ENCODE peak calls at places on chromosomes 6 and 20, in six cellular contexts. K is fibroblast of pulmonary artery, B is SK-N-SH, J is left lung, L is AG04450, Y is prostate gland. P is an unnamed sample.

GRCh38 chr6:154602296-154602695 is 91.8 kb upstream of the CNKSR3 start:
- DNase-seq in K (no peak), B (no peak), J (no peak), L (no peak), Y (no peak), P (no peak)

GRCh38 chr20:58264271-58264670 is 35.8 kb upstream of the ANKRD60 start:
- DNase-seq in K (no peak), B (no peak), J (no peak), L (no peak), Y (no peak), P (no peak)

GRCh38 chr20:37361336-37361735 is 15.4 kb downstream of the SRC start:
- DNase-seq in K (no peak), B (peak), J (peak), L (no peak), Y (no peak), P (no peak)

GRCh38 chr20:62675156-62675871 is 33.0 kb downstream of the SLCO4A1 start:
- DNase-seq in K (no peak), B (peak), J (peak), L (no peak), Y (no peak), P (no peak)

GRCh38 chr20:64253443-64253842 is 2.1 kb upstream of the PCMTD2 start:
- DNase-seq in K (no peak), B (no peak), J (no peak), L (no peak), Y (no peak), P (no peak)

GRCh38 chr6:24827162-24827561 is 28.4 kb upstream of the ARMH2 start:
- DNase-seq in K (no peak), B (peak), J (no peak), L (no peak), Y (peak), P (no peak)

GRCh38 chr6:141401851-141402250 is 730.9 kb upstream of the GJE1 start:
- DNase-seq in K (no peak), B (no peak), J (no peak), L (no peak), Y (peak), P (no peak)

GRCh38 chr20:40644863-40645262 is 44.2 kb downstream of the MAFB start:
- DNase-seq in K (no peak), B (no peak), J (no peak), L (no peak), Y (no peak), P (no peak)

GRCh38 chr6:63817492-63818050 is 182.0 kb downstream of the PHF3 start:
- DNase-seq in K (peak), B (no peak), J (no peak), L (no peak), Y (no peak), P (no peak)

GRCh38 chr6:159044899-159045727 is at the start of gene TAGAP:
- DNase-seq in K (no peak), B (peak), J (peak), L (no peak), Y (peak), P (peak)

GRCh38 chr20:46270977-46271744 is 37.1 kb downstream of the CDH22 start:
- DNase-seq in K (no peak), B (no peak), J (no peak), L (no peak), Y (no peak), P (no peak)

GRCh38 chr6:26065952-26066380 is 21.3 kb upstream of the HFE start:
- DNase-seq in K (peak), B (peak), J (peak), L (peak), Y (peak), P (no peak)

GRCh38 chr6:20846602-20847028 is 312.4 kb downstream of the CDKAL1 start:
- DNase-seq in K (peak), B (no peak), J (no peak), L (no peak), Y (no peak), P (no peak)

GRCh38 chr20:51800769-51801219 is 1.5 kb downstream of the SALL4 start:
- DNase-seq in K (peak), B (peak), J (peak), L (no peak), Y (peak), P (no peak)

GRCh38 chr20:51796332-51796731 is 6.0 kb downstream of the SALL4 start:
- DNase-seq in K (no peak), B (no peak), J (no peak), L (no peak), Y (no peak), P (no peak)

GRCh38 chr20:51800132-51800721 is 2.1 kb downstream of the SALL4 start:
- DNase-seq in K (peak), B (peak), J (peak), L (no peak), Y (peak), P (peak)

GRCh38 chr20:51799586-51799985 is 2.7 kb downstream of the SALL4 start:
- DNase-seq in K (no peak), B (no peak), J (no peak), L (no peak), Y (no peak), P (no peak)

DNA sequence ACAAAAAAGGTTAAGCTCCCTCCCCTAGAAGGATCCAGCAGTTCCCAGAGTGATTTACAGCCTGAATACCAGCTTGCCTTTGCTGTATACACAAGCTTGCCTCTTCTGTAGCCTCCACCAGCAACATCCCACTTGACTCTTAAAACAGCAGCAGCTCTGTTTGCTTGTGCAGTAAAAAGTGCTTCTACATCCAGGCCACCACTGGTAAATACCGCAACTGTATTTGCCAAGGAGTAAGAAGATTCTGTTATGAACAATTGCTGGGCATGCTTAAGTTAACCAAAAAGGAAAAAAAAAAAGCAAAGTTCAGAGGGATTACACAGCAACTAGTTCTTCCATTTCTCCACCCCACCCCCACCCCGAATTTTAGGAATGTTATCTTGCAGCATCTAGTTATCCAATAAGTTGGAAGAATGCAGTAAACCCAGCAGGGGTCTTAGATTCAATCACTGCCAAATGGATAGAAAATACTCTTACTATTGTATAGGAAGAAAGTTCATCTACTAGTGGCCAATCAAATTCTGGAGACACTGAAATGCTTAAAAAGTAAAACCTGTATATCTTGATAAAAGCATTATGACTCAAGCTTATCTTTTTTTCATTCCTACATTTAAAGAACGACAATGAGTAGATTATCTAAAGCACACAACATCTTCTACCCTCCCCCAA is 4.8 kb downstream of the SALL4 start:
- DNase-seq in K (no peak), B (no peak), J (no peak), L (no peak), Y (no peak), P (no peak)
- H3K4me3 ChIP-seq in K (no peak), B (no peak), J (no peak), L (no peak), Y (no peak), P (no peak)

GRCh38 chr20:7589164-7589563 is 351.1 kb downstream of the HAO1 start:
- DNase-seq in K (no peak), B (no peak), J (no peak), L (no peak), Y (no peak), P (no peak)

GRCh38 chr20:7585126-7585679 is 355.1 kb downstream of the HAO1 start:
- DNase-seq in K (peak), B (no peak), J (no peak), L (no peak), Y (no peak), P (no peak)

DNA sequence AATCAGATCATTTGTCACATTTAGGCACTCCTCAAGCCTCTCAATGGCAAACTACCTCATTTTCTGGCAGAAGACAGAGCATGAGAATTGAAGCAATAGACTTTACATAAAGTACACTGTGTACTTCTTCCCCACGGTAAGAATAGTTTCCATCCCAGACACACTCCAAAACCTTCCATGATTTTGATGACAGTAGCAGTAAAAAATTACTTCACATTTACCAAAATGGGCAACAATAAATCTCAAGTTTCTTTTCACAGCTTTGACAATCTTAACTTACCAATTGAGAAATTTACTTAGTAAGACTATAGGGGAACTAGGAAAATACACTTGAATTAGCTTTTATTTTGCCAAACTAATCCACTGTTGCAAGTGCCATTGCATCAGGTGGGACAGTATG is 353.8 kb downstream of the HAO1 start:
- DNase-seq in K (no peak), B (no peak), J (no peak), L (no peak), Y (no peak), P (no peak)
- TF ChIP-seq CTCF in K (no peak), B (no peak), J (no peak), L (no peak), Y (no peak), P (no peak)

GRCh38 chr6:160781298-160781697 is 79.3 kb downstream of the PLG start:
- DNase-seq in K (no peak), B (no peak), J (no peak), L (no peak), Y (no peak), P (no peak)

GRCh38 chr6:160774399-160774798 is 72.4 kb downstream of the PLG start:
- DNase-seq in K (no peak), B (no peak), J (no peak), L (no peak), Y (no peak), P (no peak)

DNA sequence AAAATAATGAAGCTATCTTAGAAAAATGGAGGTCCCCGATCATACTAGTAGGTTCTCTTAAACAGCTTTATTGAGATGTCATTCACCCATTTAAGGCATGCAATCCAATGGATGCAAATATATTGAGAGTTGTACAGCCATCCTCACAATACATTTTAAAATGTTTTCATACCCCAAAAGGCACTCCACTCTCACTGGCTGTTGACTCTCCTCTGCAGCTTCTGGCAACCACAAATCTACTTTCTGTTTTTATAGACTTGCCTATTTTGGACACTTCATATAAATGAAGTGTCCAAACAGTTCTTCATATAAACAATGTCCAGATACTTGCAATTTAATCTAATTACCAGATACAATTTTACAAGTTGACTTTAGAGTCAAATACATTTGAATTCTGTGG is 73.7 kb downstream of the PLG start:
- DNase-seq in K (no peak), B (no peak), J (no peak), L (no peak), Y (no peak), P (no peak)
- H3K4me3 ChIP-seq in K (no peak), B (no peak), J (no peak), L (no peak), Y (no peak), P (no peak)

GRCh38 chr20:53191957-53192356 is 219.8 kb downstream of the TSHZ2 start:
- DNase-seq in K (no peak), B (no peak), J (no peak), L (no peak), Y (no peak), P (no peak)

GRCh38 chr20:53186630-53187029 is 214.5 kb downstream of the TSHZ2 start:
- DNase-seq in K (no peak), B (no peak), J (no peak), L (no peak), Y (no peak), P (no peak)

GRCh38 chr20:53187402-53187801 is 215.2 kb downstream of the TSHZ2 start:
- DNase-seq in K (no peak), B (no peak), J (no peak), L (no peak), Y (no peak), P (no peak)

GRCh38 chr20:53194310-53194709 is 222.2 kb downstream of the TSHZ2 start:
- DNase-seq in K (no peak), B (no peak), J (no peak), L (no peak), Y (no peak), P (no peak)

GRCh38 chr20:53190225-53190624 is 218.1 kb downstream of the TSHZ2 start:
- DNase-seq in K (no peak), B (no peak), J (no peak), L (no peak), Y (no peak), P (no peak)
- TF ChIP-seq CTCF in K (no peak), B (no peak), J (no peak), L (no peak), Y (no peak), P (no peak)

DNA sequence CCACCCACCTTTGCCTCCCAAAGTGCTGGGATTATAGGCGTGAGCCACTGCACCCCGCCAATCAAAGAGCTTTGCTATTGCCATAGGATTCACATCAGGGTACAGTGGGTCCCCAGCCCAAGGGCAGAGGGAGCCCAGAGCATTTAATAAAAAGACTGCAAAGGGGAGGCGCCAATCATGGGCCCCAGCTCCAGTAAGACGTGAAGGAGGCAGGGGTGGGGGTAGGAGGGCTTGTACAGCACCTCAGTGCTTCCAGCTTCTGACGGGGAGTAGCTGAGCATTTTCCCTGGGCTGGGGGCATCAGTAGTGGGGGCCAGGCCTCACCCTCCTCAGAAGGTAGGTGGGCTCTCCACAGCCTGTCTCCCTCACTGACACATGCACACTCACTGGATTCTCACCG is 1.5 kb downstream of the ADA start:
- DNase-seq in K (no peak), B (no peak), J (no peak), L (no peak), Y (no peak), P (no peak)
- H3K4me3 ChIP-seq in K (no peak), B (no peak), J (peak), L (no peak), Y (no peak), P (no peak)

DNA sequence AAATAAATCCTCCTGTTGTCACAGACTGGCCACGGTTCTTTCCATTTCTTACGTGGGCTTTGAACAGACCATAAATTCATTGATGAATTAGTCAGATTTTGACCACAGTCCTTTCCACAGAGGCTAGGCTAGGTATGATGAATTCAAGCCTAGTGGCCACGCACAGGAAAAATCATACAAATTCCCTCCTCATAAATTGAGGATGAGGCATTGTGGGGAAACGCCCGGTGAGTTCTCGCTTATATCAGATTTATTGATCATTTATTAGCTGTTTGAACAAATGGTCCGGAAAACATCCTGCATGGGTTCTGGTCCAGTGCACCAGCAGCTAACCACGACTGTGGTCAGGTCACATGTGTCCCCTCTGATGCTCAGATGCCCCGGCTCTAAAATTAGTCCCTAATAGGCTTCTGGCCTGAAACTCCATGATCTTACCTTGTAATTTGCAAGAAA is 31.4 kb upstream of the FOXC1 start:
- DNase-seq in K (no peak), B (no peak), J (no peak), L (no peak), Y (no peak), P (no peak)
- TF ChIP-seq CTCF in K (no peak), B (no peak), J (no peak), L (no peak), Y (no peak), P (no peak)

DNA sequence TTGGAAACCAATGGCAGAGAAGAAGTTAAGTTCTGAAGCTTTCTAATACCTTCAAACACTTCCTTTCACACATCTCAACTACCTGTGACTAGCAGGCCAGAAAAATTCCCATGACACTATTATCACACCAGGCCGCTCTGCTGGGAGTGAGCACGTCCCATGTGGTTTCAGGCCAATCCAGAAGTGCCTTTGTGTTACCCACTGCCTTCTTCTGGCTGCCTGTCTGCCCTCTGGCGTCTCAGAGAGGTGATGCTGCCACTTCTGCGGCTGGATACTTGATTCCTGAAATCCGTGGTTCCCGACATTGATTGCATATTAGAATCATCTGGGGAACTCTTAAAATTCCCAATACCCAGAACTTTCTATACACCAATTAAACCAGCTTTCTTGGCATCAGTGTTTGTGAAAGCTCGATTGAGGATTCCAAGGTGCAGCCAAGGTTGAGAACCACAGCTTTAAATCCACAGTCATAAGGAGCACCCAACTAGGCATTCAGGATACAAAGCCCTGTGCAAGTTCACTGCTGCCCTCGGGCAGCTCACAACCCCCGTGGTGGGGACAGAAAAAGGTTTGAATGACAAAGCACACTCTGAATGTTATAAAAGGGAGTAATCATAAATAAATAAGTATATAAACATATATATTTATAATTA is 65.6 kb downstream of the STMND1 start:
- DNase-seq in K (peak), B (peak), J (no peak), L (no peak), Y (no peak), P (peak)
- H3K4me3 ChIP-seq in K (no peak), B (no peak), J (no peak), L (no peak), Y (no peak), P (no peak)

GRCh38 chr6:14328163-14328562 is 210.6 kb downstream of the CD83 start:
- DNase-seq in K (peak), B (no peak), J (no peak), L (no peak), Y (no peak), P (no peak)
- TF ChIP-seq CTCF in K (no peak), B (no peak), J (no peak), L (no peak), Y (no peak), P (no peak)

DNA sequence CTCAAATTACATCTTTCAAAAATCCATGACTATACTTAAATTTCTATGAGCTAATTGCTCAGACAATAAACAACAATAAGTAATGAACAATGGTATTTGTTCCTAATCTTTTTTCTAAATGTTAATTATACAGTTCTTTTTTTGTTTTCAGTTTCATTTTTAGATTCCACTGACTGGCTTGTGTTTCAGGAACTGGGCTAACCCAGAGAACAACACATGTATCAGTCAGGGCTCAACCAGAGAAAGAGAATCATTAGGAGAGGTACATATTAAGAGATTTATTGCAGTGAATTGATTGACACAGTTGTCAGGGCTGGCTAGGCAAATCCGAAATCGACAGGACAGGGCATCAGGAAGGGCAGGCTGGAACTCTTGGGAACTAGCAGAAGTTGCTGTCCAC is 182.8 kb downstream of the GRM1 start:
- DNase-seq in K (no peak), B (no peak), J (no peak), L (no peak), Y (no peak), P (no peak)
- H3K4me3 ChIP-seq in K (no peak), B (no peak), J (no peak), L (no peak), Y (no peak), P (no peak)

P was measured in lower lobe of right lung.